ENCODE peak calls at places on chromosomes 13 and 19, in four cellular contexts. E, N, W and X are unnamed samples. For H3K27me3, the result is how much of the 10 kb centered on the place peaks cover.

GRCh38 chr13:109253316-109253715 is 533.1 kb downstream of the IRS2 start:
- DNase-seq in E (no peak), N (no peak), W (no peak), X (no peak)

GRCh38 chr13:50319603-50320296 is 304.5 kb downstream of the KCNRG start:
- DNase-seq in E (no peak), N (no peak), W (no peak), X (no peak)

GRCh38 chr19:48636859-48637448 is at the start of gene DBP:
- DNase-seq in E (peak), N (no peak), W (peak), X (peak)

GRCh38 chr13:21033224-21033855 is 28.0 kb downstream of the LATS2 start:
- DNase-seq in E (no peak), N (no peak), W (peak), X (no peak)

GRCh38 chr13:80881495-80882482 is 540.9 kb upstream of the SPRY2 start:
- DNase-seq in E (no peak), N (no peak), W (no peak), X (no peak)

GRCh38 chr13:104006625-104007061 is 940.4 kb upstream of the SLC10A2 start:
- DNase-seq in E (no peak), N (no peak), W (no peak), X (no peak)

GRCh38 chr19:30070198-30070969 is 128.3 kb downstream of the URI1 start:
- DNase-seq in E (no peak), N (no peak), W (peak), X (peak)

GRCh38 chr19:4449022-4449825 is 8.4 kb downstream of the UBXN6 start:
- DNase-seq in E (no peak), N (peak), W (peak), X (no peak)

GRCh38 chr19:50432658-50433057 is at the start of gene MYBPC2:
- DNase-seq in E (no peak), N (no peak), W (no peak), X (no peak)

GRCh38 chr13:81821259-81821658 is 1480.3 kb upstream of the SPRY2 start:
- DNase-seq in E (no peak), N (no peak), W (no peak), X (no peak)

GRCh38 chr13:100987993-100988392 is 313.4 kb upstream of the TMTC4 start:
- DNase-seq in E (no peak), N (no peak), W (no peak), X (no peak)

GRCh38 chr13:41007359-41008118 is 11.6 kb downstream of the ELF1 start:
- DNase-seq in E (no peak), N (no peak), W (peak), X (no peak)

GRCh38 chr13:66837246-66837645 is 392.9 kb downstream of the PCDH9 start:
- DNase-seq in E (no peak), N (no peak), W (no peak), X (no peak)

GRCh38 chr19:11606484-11606883 is 9.2 kb downstream of the ZNF627 start:
- DNase-seq in E (no peak), N (no peak), W (no peak), X (no peak)

GRCh38 chr13:19074519-19074918 is 107.1 kb downstream of the TUBA3C start:
- DNase-seq in E (no peak), N (no peak), W (no peak), X (no peak)

GRCh38 chr13:90717451-90717936 is 630.0 kb upstream of the MIR17HG start:
- DNase-seq in E (no peak), N (no peak), W (no peak), X (no peak)

GRCh38 chr13:76836311-76836710 is 49.9 kb downstream of the KCTD12 start:
- DNase-seq in E (no peak), N (no peak), W (no peak), X (no peak)

GRCh38 chr13:96527497-96527896 is 437.6 kb downstream of the HS6ST3 start:
- DNase-seq in E (no peak), N (no peak), W (no peak), X (no peak)

DNA sequence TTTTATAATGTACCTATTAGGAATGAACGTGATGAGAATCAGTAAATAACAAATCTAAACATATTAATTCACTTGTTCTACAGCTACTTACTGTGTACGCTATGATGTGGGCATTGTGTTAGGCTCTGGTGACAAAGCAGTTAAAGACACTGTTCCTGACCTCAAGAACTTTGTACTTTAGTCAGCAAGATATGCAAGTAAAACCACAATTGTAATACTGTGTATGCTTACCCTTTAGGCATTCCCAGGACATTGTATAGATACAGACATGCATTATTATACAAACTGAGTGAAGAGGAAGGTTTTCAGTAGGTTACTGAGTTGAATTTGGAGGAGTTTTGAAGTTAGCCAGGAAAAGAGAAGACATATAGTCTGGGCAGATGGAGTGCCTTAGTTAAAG is 435.8 kb downstream of the HS6ST3 start:
- DNase-seq in E (no peak), N (no peak), W (no peak), X (no peak)
- H3K27ac ChIP-seq in E (no peak), N (no peak), W (no peak), X (no peak)

GRCh38 chr19:41612483-41612882 is 14.4 kb downstream of the CEACAM4 start:
- DNase-seq in E (no peak), N (no peak), W (no peak), X (no peak)
- H3K27me3 ChIP-seq in E (under half), N (under half), W (under half), X (under half)

DNA sequence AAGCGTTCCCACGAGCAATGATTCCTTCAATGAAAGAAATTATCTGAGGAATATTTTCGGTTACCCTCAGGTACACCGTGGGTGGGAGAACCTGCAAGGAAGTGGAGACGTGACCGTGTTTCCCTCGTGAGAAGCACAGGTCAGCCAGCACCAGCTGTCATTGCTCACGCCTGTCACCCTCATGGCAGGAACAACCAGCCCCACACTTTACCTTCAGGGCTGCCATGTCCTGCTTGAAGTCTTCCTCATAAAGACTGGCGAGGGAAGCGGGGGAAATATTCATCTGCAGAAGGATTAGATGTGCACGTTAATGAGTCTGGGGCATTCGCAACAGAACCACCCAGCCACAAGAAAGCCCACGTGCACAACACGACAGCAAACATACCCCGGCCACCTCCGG is 18.2 kb downstream of the CARS2 start:
- DNase-seq in E (no peak), N (no peak), W (no peak), X (no peak)
- H3K27ac ChIP-seq in E (no peak), N (no peak), W (no peak), X (no peak)

DNA sequence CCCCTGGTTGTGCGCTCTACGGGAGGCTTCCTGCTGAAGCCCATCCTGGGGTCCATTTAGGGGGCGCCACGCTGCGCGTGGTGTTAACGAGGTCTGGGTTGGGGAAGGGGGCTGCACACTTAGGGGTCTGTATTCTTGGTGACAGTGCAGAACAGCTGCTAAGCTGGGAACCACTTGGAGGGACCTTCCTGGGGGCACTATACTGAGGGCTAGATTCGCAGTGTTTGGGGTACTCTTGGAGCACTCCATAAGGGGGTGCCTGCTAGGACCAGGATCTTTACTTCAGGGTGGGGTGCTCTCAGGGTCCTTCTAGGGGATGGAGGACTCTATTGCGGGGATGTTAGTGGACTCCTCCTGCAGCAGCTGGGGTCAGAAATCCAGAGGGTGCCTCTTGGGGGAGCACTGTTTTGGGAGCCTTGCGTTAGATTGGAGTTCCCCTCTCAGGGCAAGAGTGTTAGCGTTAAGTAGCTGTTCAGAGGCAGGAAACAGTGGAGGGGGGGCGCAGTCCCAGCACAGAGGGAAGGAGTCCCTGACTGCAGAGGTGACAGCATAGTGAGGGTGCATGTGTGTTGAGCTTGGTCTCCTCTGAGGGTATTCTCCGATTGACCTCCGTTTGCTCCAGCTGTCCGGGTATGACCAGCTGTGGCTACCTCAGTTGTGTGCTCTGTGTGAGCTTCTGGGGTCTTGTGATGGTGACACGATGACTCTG is 1.1 kb downstream of the PDE4A start:
- DNase-seq in E (peak), N (no peak), W (no peak), X (no peak)
- H3K27me3 ChIP-seq in E (under half), N (under half), W (under half), X (half or more)

GRCh38 chr19:7265963-7266362 is 28.3 kb downstream of the INSR start:
- DNase-seq in E (no peak), N (no peak), W (peak), X (no peak)

GRCh38 chr19:7264858-7265257 is 29.4 kb downstream of the INSR start:
- DNase-seq in E (no peak), N (no peak), W (no peak), X (no peak)

GRCh38 chr19:7267792-7268736 is 26.1 kb downstream of the INSR start:
- DNase-seq in E (no peak), N (no peak), W (no peak), X (peak)

GRCh38 chr19:7268737-7269098 is 25.5 kb downstream of the INSR start:
- DNase-seq in E (no peak), N (no peak), W (no peak), X (no peak)

GRCh38 chr19:7266832-7267231 is 27.4 kb downstream of the INSR start:
- DNase-seq in E (no peak), N (no peak), W (no peak), X (no peak)
- H3K27ac ChIP-seq in E (no peak), N (no peak), W (peak), X (no peak)

DNA sequence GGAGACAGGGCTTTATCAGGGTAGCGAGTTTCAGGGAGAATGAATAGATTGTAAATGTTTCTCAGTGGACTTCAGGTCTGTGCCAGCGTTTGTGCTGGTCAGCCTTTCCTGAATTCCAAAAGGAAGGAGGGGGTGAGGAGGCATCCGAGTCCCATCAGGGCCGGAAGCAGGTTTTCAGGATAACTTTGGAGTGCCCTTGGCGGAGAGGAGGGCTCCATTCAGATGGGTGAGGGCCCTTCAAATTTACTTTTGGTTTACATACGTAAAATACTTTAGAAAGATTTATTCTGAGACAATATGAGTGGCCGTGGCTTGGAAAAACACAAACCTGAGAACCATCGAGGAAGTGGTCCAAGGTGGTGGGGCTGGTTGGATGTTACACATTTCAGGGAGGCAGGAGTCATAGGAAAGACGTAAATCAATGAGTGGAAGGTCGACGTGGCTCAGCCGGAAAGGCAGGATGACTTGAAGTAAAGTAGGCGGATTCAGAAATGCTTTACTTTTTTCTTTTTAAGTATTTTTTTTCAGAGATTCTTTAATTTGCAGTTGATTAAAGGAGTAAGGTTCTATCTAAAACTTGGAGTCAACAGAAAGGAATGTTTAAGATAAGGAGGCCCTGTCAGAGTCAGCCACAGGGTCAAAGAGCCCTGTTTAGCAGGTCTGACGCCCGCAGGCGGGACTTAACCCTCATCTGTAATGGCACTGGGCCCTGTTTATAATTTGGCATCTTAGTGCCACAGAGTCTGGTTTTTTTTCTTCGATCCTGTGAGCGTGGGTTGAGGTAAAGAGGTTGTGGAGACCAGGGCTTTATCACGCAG is 32.8 kb downstream of the ATP11A start:
- DNase-seq in E (no peak), N (no peak), W (no peak), X (peak)
- H3K27me3 ChIP-seq in E (under half), N (under half), W (under half), X (under half)

DNA sequence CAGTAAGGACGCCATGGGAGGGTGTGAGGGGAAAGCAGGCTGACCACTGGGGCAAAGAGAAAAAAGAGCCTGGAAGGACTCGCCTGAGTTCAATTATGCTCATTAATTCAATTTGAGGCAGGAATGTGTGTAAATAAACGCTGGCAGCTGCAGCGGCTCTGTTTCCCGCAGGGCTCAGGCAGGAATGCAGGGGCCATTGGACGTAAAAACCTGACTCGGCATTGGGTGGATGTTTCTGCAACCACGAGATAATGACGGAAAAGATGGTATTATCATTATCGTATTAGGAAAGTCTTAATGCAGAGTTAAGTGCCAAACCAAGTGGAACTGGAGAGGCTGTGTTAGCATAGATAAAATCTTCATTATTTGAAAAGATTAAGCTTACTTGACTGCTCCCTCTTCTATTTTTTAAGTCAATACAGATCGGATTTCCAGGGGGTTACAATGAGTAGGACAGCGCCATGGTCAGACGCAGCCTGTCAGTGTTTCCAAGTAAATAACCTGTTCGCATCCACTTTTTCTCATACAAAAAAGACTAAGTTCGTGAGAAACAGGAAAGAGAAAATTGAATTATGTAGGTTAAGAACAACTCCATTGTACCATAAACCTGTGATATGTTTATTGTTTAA is 169.8 kb downstream of the SHISA2 start:
- DNase-seq in E (no peak), N (no peak), W (no peak), X (no peak)
- H3K27ac ChIP-seq in E (no peak), N (no peak), W (no peak), X (no peak)

DNA sequence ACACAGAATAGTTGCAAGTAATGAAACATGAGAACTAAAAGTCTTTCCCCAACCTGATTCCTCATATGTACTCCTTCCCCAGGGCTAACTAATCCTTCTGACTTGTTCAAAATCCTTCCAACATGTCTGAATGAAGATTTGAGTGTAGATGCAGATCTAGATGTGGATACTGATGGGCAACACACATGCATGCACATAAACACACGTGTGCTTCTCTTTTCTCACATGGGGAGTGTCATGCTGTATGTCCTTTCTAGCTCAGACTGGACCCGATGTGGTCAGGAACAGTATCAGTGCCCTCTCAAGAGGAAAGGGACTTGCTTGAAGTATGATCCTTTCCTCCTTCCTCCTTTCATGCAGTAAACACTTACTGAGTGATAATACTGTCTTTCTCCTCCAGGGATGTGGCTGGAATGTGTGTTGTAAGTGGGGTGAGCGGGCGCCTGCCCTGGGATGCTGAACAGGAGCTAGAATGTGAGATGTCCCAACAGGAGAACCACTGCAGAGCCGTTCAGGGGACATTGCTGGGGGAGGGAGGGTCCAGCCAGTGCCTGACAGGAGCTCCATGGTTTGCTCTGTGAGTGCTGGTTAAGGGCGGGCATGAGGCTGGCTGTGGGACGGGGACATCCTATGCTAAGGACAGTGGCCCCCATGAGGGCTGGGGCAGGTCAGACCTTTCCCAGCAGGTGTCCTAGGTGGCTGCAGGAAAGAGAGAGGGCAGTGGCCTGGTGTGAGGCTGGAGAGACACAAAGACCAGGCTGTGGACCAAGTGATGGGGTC is 146.9 kb downstream of the TEX29 start:
- DNase-seq in E (no peak), N (peak), W (no peak), X (no peak)
- H3K27me3 ChIP-seq in E (under half), N (under half), W (under half), X (under half)